ENCODE peak calls at places on chromosomes 7 and 10, in five cellular contexts. C is stomach, G is kidney, L is PC-3, I is astrocyte of the cerebellum. N is an unnamed sample.

GRCh38 chr10:36182059-36182654 is 540.1 kb upstream of the FZD8 start:
- DNase-seq in L (no peak), C (no peak), G (no peak), I (no peak), N (no peak)

GRCh38 chr10:7111574-7111973 is 299.3 kb downstream of the SFMBT2 start:
- DNase-seq in L (peak; percentile 73), G (no peak), I (peak; percentile 20), C (no peak), N (no peak)

GRCh38 chr10:3811331-3811870 is 26.4 kb upstream of the KLF6 start:
- DNase-seq in C (peak; percentile 58), I (peak; percentile 90), G (no peak), L (peak; percentile 50), N (peak; percentile 99)

GRCh38 chr7:36396150-36396549 is 6.5 kb downstream of the ANLN start:
- DNase-seq in I (no peak), C (no peak), L (no peak), G (no peak), N (no peak)

GRCh38 chr10:69643779-69644657 is 14.0 kb downstream of the FAM241B start:
- DNase-seq in I (no peak), L (no peak), G (peak; percentile 53), C (no peak), N (no peak)

GRCh38 chr10:4546500-4546899 is 279.5 kb upstream of the AKR1E2 start:
- DNase-seq in C (no peak), I (peak; percentile 55), G (no peak), L (peak; percentile 47), N (peak; percentile 76)

GRCh38 chr10:84539244-84539643 is 210.9 kb downstream of the CCSER2 start:
- DNase-seq in G (no peak), C (no peak), I (no peak), L (no peak), N (no peak)

GRCh38 chr10:69446650-69447151 is 4.6 kb upstream of the TSPAN15 start:
- DNase-seq in C (no peak), I (no peak), G (no peak), L (peak; percentile 100), N (peak; percentile 95)

GRCh38 chr10:118835682-118836326 is 81.0 kb upstream of the CACUL1 start:
- DNase-seq in G (peak; percentile 93), L (peak; percentile 95), I (peak; percentile 5), C (peak; percentile 43), N (peak; percentile 38)

GRCh38 chr7:93779115-93779514 is 111.4 kb downstream of the TFPI2 start:
- DNase-seq in L (no peak), I (no peak), G (no peak), C (no peak), N (no peak)

GRCh38 chr10:12720217-12720981 is 281.1 kb downstream of the CCDC3 start:
- DNase-seq in C (peak; percentile 97), G (peak; percentile 94), L (peak; percentile 93), I (peak; percentile 75), N (peak; percentile 85)

GRCh38 chr10:78443900-78444571 is 410.4 kb downstream of the RPS24 start:
- DNase-seq in C (no peak), I (no peak), G (no peak), L (no peak), N (no peak)

GRCh38 chr7:137354361-137354760 is 10.8 kb upstream of the PTN start:
- DNase-seq in L (no peak), I (peak; percentile 81), G (peak; percentile 59), C (no peak), N (no peak)

GRCh38 chr10:33217854-33218253 is 116.6 kb downstream of the NRP1 start:
- DNase-seq in I (no peak), L (peak; percentile 93), C (no peak), G (no peak), N (no peak)

GRCh38 chr10:5292196-5292735 is 72.5 kb upstream of the UCN3 start:
- DNase-seq in C (no peak), G (no peak), L (no peak), I (no peak), N (no peak)

GRCh38 chr10:109412353-109412752 is 511.0 kb downstream of the XPNPEP1 start:
- DNase-seq in C (no peak), I (no peak), G (no peak), L (no peak), N (no peak)

GRCh38 chr10:72464438-72464837 is 109.7 kb upstream of the DNAJB12 start:
- DNase-seq in C (no peak), I (no peak), L (peak; percentile 47), G (no peak), N (no peak)

GRCh38 chr10:87524296-87524695 is 19.6 kb downstream of the MINPP1 start:
- DNase-seq in C (no peak), I (no peak), G (no peak), L (no peak), N (no peak)

GRCh38 chr10:43817368-43817767 is 168.7 kb upstream of the ZNF32 start:
- DNase-seq in L (no peak), G (no peak), I (no peak), C (no peak), N (no peak)

GRCh38 chr7:132402096-132402495 is 174.2 kb downstream of the PLXNA4 start:
- DNase-seq in G (no peak), C (no peak), I (no peak), L (no peak), N (no peak)

GRCh38 chr10:11110499-11110898 is 92.8 kb downstream of the CELF2 start:
- DNase-seq in L (no peak), G (no peak), C (no peak), I (no peak), N (no peak)

GRCh38 chr10:11756766-11757315 is 14.7 kb downstream of the ECHDC3 start:
- DNase-seq in C (no peak), G (no peak), L (no peak), I (no peak), N (no peak)

GRCh38 chr7:80312139-80312661 is 177.6 kb downstream of the GNAI1 start:
- DNase-seq in I (peak; percentile 54), G (no peak), C (no peak), L (peak; percentile 75), N (no peak)

GRCh38 chr7:8258166-8258565 is 3.8 kb downstream of the ICA1 start:
- DNase-seq in I (no peak), G (no peak), C (no peak), L (no peak), N (no peak)

GRCh38 chr10:116085333-116085732 is 187.7 kb downstream of the GFRA1 start:
- DNase-seq in G (peak; percentile 75), I (no peak), L (no peak), C (no peak), N (no peak)

GRCh38 chr7:30505174-30505697 is 607 bp upstream of the GGCT start:
- DNase-seq in G (no peak), I (no peak), C (no peak), L (no peak), N (no peak)
- TF ChIP-seq CTCF in G (no peak), I (no peak), C (no peak), L (no peak), N (no peak)

GRCh38 chr10:14588084-14588937 is 186.4 kb downstream of the FAM107B start:
- DNase-seq in I (peak; percentile 44), L (peak; percentile 77), G (no peak), C (no peak), N (no peak)
- H3K4me3 ChIP-seq in I (no peak overlapping the region), L (peak overlapping the region; percentile 37), G (no peak overlapping the region), C (no peak overlapping the region), N (no peak overlapping the region)

GRCh38 chr7:94251-94801 is 98.0 kb upstream of the FAM20C start:
- DNase-seq in I (no peak), C (no peak), L (no peak), G (no peak), N (no peak)

GRCh38 chr7:95180-95862 is 97.0 kb upstream of the FAM20C start:
- DNase-seq in G (no peak), C (no peak), I (peak; percentile 43), L (peak; percentile 87), N (no peak)

GRCh38 chr7:96861-97260 is 95.5 kb upstream of the FAM20C start:
- DNase-seq in L (no peak), C (no peak), I (no peak), G (no peak), N (no peak)

GRCh38 chr7:97442-97841 is 94.9 kb upstream of the FAM20C start:
- DNase-seq in L (no peak), G (no peak), C (peak; percentile 42), I (no peak), N (no peak)

GRCh38 chr7:95863-96260 is 96.5 kb upstream of the FAM20C start:
- DNase-seq in L (no peak), I (no peak), C (no peak), G (no peak), N (no peak)
- TF ChIP-seq CTCF in L (no peak), I (no peak), C (no peak), G (no peak), N (no peak)

GRCh38 chr7:112985377-112985987 is 101.1 kb downstream of the GPR85 start:
- DNase-seq in G (no peak), I (no peak), C (no peak), L (peak; percentile 23), N (no peak)
- H3K4me3 ChIP-seq in G (no peak overlapping the region), I (peak overlapping the region; percentile 7), C (no peak overlapping the region), L (no peak overlapping the region), N (no peak overlapping the region)